ENCODE peak calls at places on chromosome 15, in seven cellular contexts. F, U, R, J, E, I and Z are unnamed samples.

GRCh38 chr15:100785181-100786138 is 94.2 kb upstream of the ALDH1A3 start:
- DNase-seq in F (no peak), U (no peak), R (no peak), J (no peak), E (no peak), I (no peak), Z (no peak)

GRCh38 chr15:39556461-39556860 is 24.4 kb upstream of the THBS1 start:
- DNase-seq in F (no peak), U (peak; percentile 6), R (peak; percentile 26), J (no peak), E (no peak), I (no peak), Z (no peak)

GRCh38 chr15:52464478-52464877 is 64.2 kb downstream of the MYO5A start:
- DNase-seq in F (no peak), U (no peak), R (no peak), J (peak; percentile 82), E (no peak), I (peak; percentile 49), Z (no peak)

GRCh38 chr15:85172846-85173490 is 191.3 kb downstream of the PDE8A start:
- DNase-seq in F (no peak), U (no peak), R (peak; percentile 37), J (no peak), E (no peak), I (no peak), Z (no peak)

GRCh38 chr15:73756947-73757513 is 3.9 kb upstream of the INSYN1 start:
- DNase-seq in F (no peak), U (no peak), R (no peak), J (no peak), E (no peak), I (no peak), Z (no peak)

GRCh38 chr15:53786421-53786820 is 27.0 kb upstream of the WDR72 start:
- DNase-seq in F (no peak), U (no peak), R (no peak), J (no peak), E (no peak), I (no peak), Z (no peak)

GRCh38 chr15:81312790-81313543 is 11.0 kb downstream of the STARD5 start:
- DNase-seq in F (no peak), U (peak; percentile 98), R (peak; percentile 99), J (no peak), E (no peak), I (no peak), Z (no peak)

GRCh38 chr15:85745525-85745924 is 49.2 kb downstream of the KLHL25 start:
- DNase-seq in F (no peak), U (no peak), R (no peak), J (no peak), E (no peak), I (no peak), Z (no peak)

GRCh38 chr15:82186748-82187415 is 75.7 kb downstream of the EFL1 start:
- DNase-seq in F (no peak), U (no peak), R (no peak), J (peak; percentile 34), E (no peak), I (peak; percentile 45), Z (no peak)

GRCh38 chr15:40902605-40903561 is 8.6 kb downstream of the VPS18 start:
- DNase-seq in F (no peak), U (peak; percentile 33), R (peak; percentile 33), J (no peak), E (no peak), I (no peak), Z (no peak)

GRCh38 chr15:48427479-48427878 is 96.2 kb downstream of the DUT start:
- DNase-seq in F (no peak), U (no peak), R (no peak), J (no peak), E (no peak), I (no peak), Z (no peak)

GRCh38 chr15:91099616-91100560 is at the start of gene SV2B:
- DNase-seq in F (peak; percentile 36), U (peak; percentile 35), R (peak; percentile 61), J (no peak), E (peak; percentile 66), I (peak; percentile 53), Z (peak; percentile 25)

GRCh38 chr15:69289312-69290146 is 9.2 kb upstream of the PAQR5 start:
- DNase-seq in F (no peak), U (peak; percentile 35), R (no peak), J (no peak), E (no peak), I (no peak), Z (no peak)

GRCh38 chr15:57054351-57054750 is 135.9 kb downstream of the TCF12 start:
- DNase-seq in F (no peak), U (no peak), R (no peak), J (no peak), E (no peak), I (no peak), Z (no peak)

GRCh38 chr15:92810418-92811138 is 89.5 kb upstream of the CHD2 start:
- DNase-seq in F (no peak), U (peak; percentile 88), R (peak; percentile 75), J (no peak), E (peak; percentile 56), I (no peak), Z (peak; percentile 36)
- TF ChIP-seq CTCF in F (no peak), U (no peak), R (no peak), J (no peak), E (no peak), I (no peak), Z (no peak)

GRCh38 chr15:34304613-34305012 is 33.0 kb downstream of the SLC12A6 start:
- DNase-seq in F (no peak), U (peak; percentile 43), R (no peak), J (no peak), E (no peak), I (no peak), Z (no peak)
- TF ChIP-seq CTCF in F (no peak), U (no peak), R (no peak), J (no peak), E (no peak), I (no peak), Z (no peak)

DNA sequence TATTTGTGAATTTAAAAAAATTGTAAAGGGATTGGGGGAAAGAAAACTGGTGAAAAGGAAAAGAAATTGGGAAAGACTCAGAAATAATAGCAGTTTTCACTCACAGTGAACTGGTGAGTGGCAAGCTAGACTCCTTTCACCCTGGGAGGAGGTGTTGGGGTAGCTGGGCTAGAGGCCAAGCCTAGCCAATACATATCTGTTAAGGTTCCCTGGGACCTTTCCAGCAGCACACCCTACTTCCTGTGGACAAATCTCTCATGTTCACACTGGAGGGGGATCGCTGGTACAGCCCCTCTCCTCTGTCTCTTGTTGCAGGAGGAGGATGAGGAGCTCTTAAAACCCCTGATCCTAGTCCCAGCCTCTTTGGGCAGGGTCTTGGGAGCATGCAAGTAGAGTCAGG is 3.7 kb upstream of the RPP25 start:
- DNase-seq in F (no peak), U (no peak), R (no peak), J (no peak), E (no peak), I (no peak), Z (no peak)
- TF ChIP-seq CTCF in F (no peak), U (no peak), R (no peak), J (no peak), E (no peak), I (no peak), Z (no peak)

GRCh38 chr15:62211348-62211747 is 46.3 kb upstream of the C2CD4B start:
- DNase-seq in F (no peak), U (no peak), R (no peak), J (no peak), E (no peak), I (no peak), Z (no peak)

GRCh38 chr15:62209821-62210220 is 44.7 kb upstream of the C2CD4B start:
- DNase-seq in F (no peak), U (no peak), R (peak; percentile 83), J (no peak), E (no peak), I (no peak), Z (no peak)

GRCh38 chr15:62208884-62209283 is 43.8 kb upstream of the C2CD4B start:
- DNase-seq in F (no peak), U (no peak), R (no peak), J (no peak), E (no peak), I (no peak), Z (no peak)

GRCh38 chr15:62208367-62208766 is 43.3 kb upstream of the C2CD4B start:
- DNase-seq in F (no peak), U (no peak), R (no peak), J (no peak), E (no peak), I (no peak), Z (no peak)

DNA sequence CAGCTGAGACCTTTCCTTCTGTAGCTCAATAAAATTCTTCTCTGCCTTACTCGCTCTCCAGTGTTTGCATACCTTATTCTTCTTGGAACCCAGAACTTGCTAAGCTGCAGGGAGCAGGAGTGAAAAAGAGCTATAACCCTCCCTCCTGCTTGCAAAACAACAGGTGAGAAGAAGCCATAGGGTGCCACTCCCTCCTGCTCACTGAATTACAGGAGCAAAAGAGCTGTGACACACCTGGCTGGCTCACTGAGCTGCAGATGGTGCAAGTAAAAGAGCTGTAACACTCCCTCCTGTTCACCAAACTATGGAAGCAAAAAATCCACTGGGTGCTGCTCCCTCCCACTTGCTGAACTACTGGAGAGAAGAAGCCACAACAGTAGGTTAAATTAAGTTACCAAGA is 44.2 kb upstream of the C2CD4B start:
- DNase-seq in F (no peak), U (no peak), R (peak; percentile 51), J (no peak), E (no peak), I (no peak), Z (no peak)
- TF ChIP-seq CTCF in F (no peak), U (no peak), R (no peak), J (no peak), E (no peak), I (no peak), Z (no peak)

GRCh38 chr15:45640610-45641009 is 5.8 kb downstream of the SQOR start:
- DNase-seq in F (no peak), U (peak; percentile 78), R (peak; percentile 98), J (no peak), E (no peak), I (no peak), Z (no peak)

GRCh38 chr15:45644437-45644836 is 9.6 kb downstream of the SQOR start:
- DNase-seq in F (no peak), U (no peak), R (no peak), J (no peak), E (no peak), I (no peak), Z (no peak)

GRCh38 chr15:45638641-45639040 is 3.8 kb downstream of the SQOR start:
- DNase-seq in F (no peak), U (no peak), R (peak; percentile 60), J (no peak), E (no peak), I (no peak), Z (no peak)

GRCh38 chr15:45642203-45642932 is 7.5 kb downstream of the SQOR start:
- DNase-seq in F (no peak), U (peak; percentile 91), R (peak; percentile 55), J (no peak), E (no peak), I (no peak), Z (no peak)

GRCh38 chr15:45641374-45641778 is 6.5 kb downstream of the SQOR start:
- DNase-seq in F (no peak), U (peak; percentile 85), R (peak; percentile 93), J (no peak), E (no peak), I (no peak), Z (no peak)
- TF ChIP-seq CTCF in F (no peak), U (peak; percentile 6), R (no peak), J (no peak), E (peak; percentile 6), I (no peak), Z (no peak)